ENCODE peak calls at places on chromosomes 11 and 22, in ten cellular contexts. One of them, this sample, is unnamed.

GRCh38 chr11:8098879-8099278 is 17.9 kb downstream of the TUB start:
- DNase-seq in naive B cell: no peak
- DNase-seq in transverse colon: no peak
- DNase-seq in stimulated activated CD8-positive, alpha-beta memory T cell treated with anti-CD3 and anti-CD28 coated beads, Interleukin-4, amount 100 ng/mL, for 1 hour: no peak
- DNase-seq in T1000: no peak
- DNase-seq in AG09309: no peak
- DNase-seq in HTR-8/SVneo: no peak
- DNase-seq in HFF-Myc: no peak
- DNase-seq in hippocampal formation: no peak
- DNase-seq in CD8-positive, alpha-beta T cell: peak; percentile 0
- DNase-seq in this sample: no peak

GRCh38 chr22:26894362-26894761 is 237.0 kb downstream of the MIAT start:
- DNase-seq in naive B cell: no peak
- DNase-seq in transverse colon: no peak
- DNase-seq in stimulated activated CD8-positive, alpha-beta memory T cell treated with anti-CD3 and anti-CD28 coated beads, Interleukin-4, amount 100 ng/mL, for 1 hour: no peak
- DNase-seq in T1000: no peak
- DNase-seq in AG09309: no peak
- DNase-seq in HTR-8/SVneo: no peak
- DNase-seq in HFF-Myc: no peak
- DNase-seq in hippocampal formation: no peak
- DNase-seq in CD8-positive, alpha-beta T cell: no peak
- DNase-seq in this sample: no peak

GRCh38 chr11:129268371-129268770 is 76.2 kb upstream of the ARHGAP32 start:
- DNase-seq in naive B cell: no peak
- DNase-seq in transverse colon: no peak
- DNase-seq in stimulated activated CD8-positive, alpha-beta memory T cell treated with anti-CD3 and anti-CD28 coated beads, Interleukin-4, amount 100 ng/mL, for 1 hour: no peak
- DNase-seq in T1000: no peak
- DNase-seq in AG09309: no peak
- DNase-seq in HTR-8/SVneo: no peak
- DNase-seq in HFF-Myc: no peak
- DNase-seq in hippocampal formation: no peak
- DNase-seq in CD8-positive, alpha-beta T cell: no peak
- DNase-seq in this sample: no peak

GRCh38 chr11:113351490-113351889 is 36.1 kb upstream of the ANKK1 start:
- DNase-seq in naive B cell: no peak
- DNase-seq in transverse colon: no peak
- DNase-seq in stimulated activated CD8-positive, alpha-beta memory T cell treated with anti-CD3 and anti-CD28 coated beads, Interleukin-4, amount 100 ng/mL, for 1 hour: no peak
- DNase-seq in T1000: no peak
- DNase-seq in AG09309: no peak
- DNase-seq in HTR-8/SVneo: no peak
- DNase-seq in HFF-Myc: no peak
- DNase-seq in hippocampal formation: no peak
- DNase-seq in CD8-positive, alpha-beta T cell: no peak
- DNase-seq in this sample: no peak

GRCh38 chr11:46826310-46827044 is 19.6 kb downstream of the CKAP5 start:
- DNase-seq in naive B cell: peak; percentile 69
- DNase-seq in transverse colon: peak; percentile 86
- DNase-seq in stimulated activated CD8-positive, alpha-beta memory T cell treated with anti-CD3 and anti-CD28 coated beads, Interleukin-4, amount 100 ng/mL, for 1 hour: peak; percentile 45
- DNase-seq in T1000: peak; percentile 39
- DNase-seq in AG09309: no peak
- DNase-seq in HTR-8/SVneo: peak; percentile 78
- DNase-seq in HFF-Myc: peak; percentile 33
- DNase-seq in hippocampal formation: peak; percentile 85
- DNase-seq in CD8-positive, alpha-beta T cell: peak; percentile 77
- DNase-seq in this sample: no peak

GRCh38 chr11:45518096-45518852 is 147.1 kb downstream of the CHST1 start:
- DNase-seq in naive B cell: no peak
- DNase-seq in transverse colon: no peak
- DNase-seq in stimulated activated CD8-positive, alpha-beta memory T cell treated with anti-CD3 and anti-CD28 coated beads, Interleukin-4, amount 100 ng/mL, for 1 hour: no peak
- DNase-seq in T1000: no peak
- DNase-seq in AG09309: no peak
- DNase-seq in HTR-8/SVneo: no peak
- DNase-seq in HFF-Myc: no peak
- DNase-seq in hippocampal formation: no peak
- DNase-seq in CD8-positive, alpha-beta T cell: no peak
- DNase-seq in this sample: no peak

GRCh38 chr11:60280412-60280811 is at the start of gene MS4A4A:
- DNase-seq in naive B cell: peak; percentile 71
- DNase-seq in transverse colon: peak; percentile 21
- DNase-seq in stimulated activated CD8-positive, alpha-beta memory T cell treated with anti-CD3 and anti-CD28 coated beads, Interleukin-4, amount 100 ng/mL, for 1 hour: no peak
- DNase-seq in T1000: no peak
- DNase-seq in AG09309: no peak
- DNase-seq in HTR-8/SVneo: no peak
- DNase-seq in HFF-Myc: no peak
- DNase-seq in hippocampal formation: no peak
- DNase-seq in CD8-positive, alpha-beta T cell: no peak
- DNase-seq in this sample: no peak

GRCh38 chr11:102760355-102761035 is 19.9 kb downstream of the MMP10 start:
- DNase-seq in naive B cell: no peak
- DNase-seq in transverse colon: no peak
- DNase-seq in stimulated activated CD8-positive, alpha-beta memory T cell treated with anti-CD3 and anti-CD28 coated beads, Interleukin-4, amount 100 ng/mL, for 1 hour: no peak
- DNase-seq in T1000: no peak
- DNase-seq in AG09309: peak; percentile 97
- DNase-seq in HTR-8/SVneo: peak; percentile 88
- DNase-seq in HFF-Myc: peak; percentile 86
- DNase-seq in hippocampal formation: no peak
- DNase-seq in CD8-positive, alpha-beta T cell: no peak
- DNase-seq in this sample: no peak

GRCh38 chr11:75463106-75463774 is 30.2 kb upstream of the KLHL35 start:
- DNase-seq in naive B cell: no peak
- DNase-seq in transverse colon: no peak
- DNase-seq in stimulated activated CD8-positive, alpha-beta memory T cell treated with anti-CD3 and anti-CD28 coated beads, Interleukin-4, amount 100 ng/mL, for 1 hour: no peak
- DNase-seq in T1000: no peak
- DNase-seq in AG09309: no peak
- DNase-seq in HTR-8/SVneo: no peak
- DNase-seq in HFF-Myc: no peak
- DNase-seq in hippocampal formation: no peak
- DNase-seq in CD8-positive, alpha-beta T cell: no peak
- DNase-seq in this sample: no peak

GRCh38 chr22:44625981-44626687 is 75.9 kb upstream of the PRR5 start:
- DNase-seq in naive B cell: peak; percentile 59
- DNase-seq in transverse colon: peak; percentile 76
- DNase-seq in stimulated activated CD8-positive, alpha-beta memory T cell treated with anti-CD3 and anti-CD28 coated beads, Interleukin-4, amount 100 ng/mL, for 1 hour: peak; percentile 72
- DNase-seq in T1000: peak; percentile 38
- DNase-seq in AG09309: no peak
- DNase-seq in HTR-8/SVneo: peak; percentile 71
- DNase-seq in HFF-Myc: no peak
- DNase-seq in hippocampal formation: peak; percentile 47
- DNase-seq in CD8-positive, alpha-beta T cell: peak; percentile 81
- DNase-seq in this sample: no peak

GRCh38 chr11:33701302-33701701 is 676 bp upstream of the C11orf91 start:
- DNase-seq in naive B cell: no peak
- DNase-seq in transverse colon: no peak
- DNase-seq in stimulated activated CD8-positive, alpha-beta memory T cell treated with anti-CD3 and anti-CD28 coated beads, Interleukin-4, amount 100 ng/mL, for 1 hour: no peak
- DNase-seq in T1000: no peak
- DNase-seq in AG09309: no peak
- DNase-seq in HTR-8/SVneo: no peak
- DNase-seq in HFF-Myc: no peak
- DNase-seq in hippocampal formation: no peak
- DNase-seq in CD8-positive, alpha-beta T cell: no peak
- DNase-seq in this sample: no peak

GRCh38 chr22:31646186-31647019 is 15.6 kb downstream of the PISD start:
- DNase-seq in naive B cell: no peak
- DNase-seq in transverse colon: no peak
- DNase-seq in stimulated activated CD8-positive, alpha-beta memory T cell treated with anti-CD3 and anti-CD28 coated beads, Interleukin-4, amount 100 ng/mL, for 1 hour: no peak
- DNase-seq in T1000: peak; percentile 72
- DNase-seq in AG09309: peak; percentile 99
- DNase-seq in HTR-8/SVneo: peak; percentile 66
- DNase-seq in HFF-Myc: peak; percentile 95
- DNase-seq in hippocampal formation: no peak
- DNase-seq in CD8-positive, alpha-beta T cell: no peak
- DNase-seq in this sample: no peak

GRCh38 chr11:65043881-65044501 is 3.0 kb downstream of the SAC3D1 start:
- DNase-seq in naive B cell: no peak
- DNase-seq in transverse colon: peak; percentile 37
- DNase-seq in stimulated activated CD8-positive, alpha-beta memory T cell treated with anti-CD3 and anti-CD28 coated beads, Interleukin-4, amount 100 ng/mL, for 1 hour: no peak
- DNase-seq in T1000: no peak
- DNase-seq in AG09309: peak; percentile 5
- DNase-seq in HTR-8/SVneo: no peak
- DNase-seq in HFF-Myc: no peak
- DNase-seq in hippocampal formation: peak; percentile 18
- DNase-seq in CD8-positive, alpha-beta T cell: no peak
- DNase-seq in this sample: no peak

GRCh38 chr22:45818130-45819085 is 146.8 kb downstream of the ATXN10 start:
- DNase-seq in naive B cell: no peak
- DNase-seq in transverse colon: no peak
- DNase-seq in stimulated activated CD8-positive, alpha-beta memory T cell treated with anti-CD3 and anti-CD28 coated beads, Interleukin-4, amount 100 ng/mL, for 1 hour: no peak
- DNase-seq in T1000: no peak
- DNase-seq in AG09309: no peak
- DNase-seq in HTR-8/SVneo: no peak
- DNase-seq in HFF-Myc: no peak
- DNase-seq in hippocampal formation: peak; percentile 65
- DNase-seq in CD8-positive, alpha-beta T cell: no peak
- DNase-seq in this sample: no peak

GRCh38 chr11:72631806-72632731 is 42.2 kb downstream of the PDE2A start:
- DNase-seq in naive B cell: no peak
- DNase-seq in transverse colon: no peak
- DNase-seq in stimulated activated CD8-positive, alpha-beta memory T cell treated with anti-CD3 and anti-CD28 coated beads, Interleukin-4, amount 100 ng/mL, for 1 hour: no peak
- DNase-seq in T1000: no peak
- DNase-seq in AG09309: no peak
- DNase-seq in HTR-8/SVneo: no peak
- DNase-seq in HFF-Myc: no peak
- DNase-seq in hippocampal formation: peak; percentile 74
- DNase-seq in CD8-positive, alpha-beta T cell: no peak
- DNase-seq in this sample: no peak

GRCh38 chr22:44685384-44686056 is 16.5 kb upstream of the PRR5 start:
- DNase-seq in naive B cell: peak; percentile 24
- DNase-seq in transverse colon: peak; percentile 72
- DNase-seq in stimulated activated CD8-positive, alpha-beta memory T cell treated with anti-CD3 and anti-CD28 coated beads, Interleukin-4, amount 100 ng/mL, for 1 hour: peak; percentile 69
- DNase-seq in T1000: no peak
- DNase-seq in AG09309: no peak
- DNase-seq in HTR-8/SVneo: no peak
- DNase-seq in HFF-Myc: peak; percentile 78
- DNase-seq in hippocampal formation: no peak
- DNase-seq in CD8-positive, alpha-beta T cell: peak; percentile 82
- DNase-seq in this sample: no peak

GRCh38 chr11:120536797-120537169 is 25.2 kb downstream of the GRIK4 start:
- DNase-seq in naive B cell: no peak
- DNase-seq in transverse colon: no peak
- DNase-seq in stimulated activated CD8-positive, alpha-beta memory T cell treated with anti-CD3 and anti-CD28 coated beads, Interleukin-4, amount 100 ng/mL, for 1 hour: no peak
- DNase-seq in T1000: no peak
- DNase-seq in AG09309: no peak
- DNase-seq in HTR-8/SVneo: no peak
- DNase-seq in HFF-Myc: no peak
- DNase-seq in hippocampal formation: no peak
- DNase-seq in CD8-positive, alpha-beta T cell: no peak
- DNase-seq in this sample: no peak

GRCh38 chr22:28711820-28712777 is 29.5 kb downstream of the CHEK2 start:
- DNase-seq in naive B cell: no peak
- DNase-seq in transverse colon: no peak
- DNase-seq in stimulated activated CD8-positive, alpha-beta memory T cell treated with anti-CD3 and anti-CD28 coated beads, Interleukin-4, amount 100 ng/mL, for 1 hour: no peak
- DNase-seq in T1000: peak; percentile 7
- DNase-seq in AG09309: peak; percentile 95
- DNase-seq in HTR-8/SVneo: peak; percentile 64
- DNase-seq in HFF-Myc: peak; percentile 79
- DNase-seq in hippocampal formation: no peak
- DNase-seq in CD8-positive, alpha-beta T cell: no peak
- DNase-seq in this sample: no peak

GRCh38 chr11:62245271-62245753 is 3.3 kb downstream of the SCGB1D2 start:
- DNase-seq in naive B cell: no peak
- DNase-seq in transverse colon: no peak
- DNase-seq in stimulated activated CD8-positive, alpha-beta memory T cell treated with anti-CD3 and anti-CD28 coated beads, Interleukin-4, amount 100 ng/mL, for 1 hour: no peak
- DNase-seq in T1000: no peak
- DNase-seq in AG09309: no peak
- DNase-seq in HTR-8/SVneo: no peak
- DNase-seq in HFF-Myc: no peak
- DNase-seq in hippocampal formation: no peak
- DNase-seq in CD8-positive, alpha-beta T cell: no peak
- DNase-seq in this sample: no peak

GRCh38 chr11:71283960-71284359 is 31.6 kb upstream of the SHANK2 start:
- DNase-seq in naive B cell: no peak
- DNase-seq in transverse colon: peak; percentile 92
- DNase-seq in stimulated activated CD8-positive, alpha-beta memory T cell treated with anti-CD3 and anti-CD28 coated beads, Interleukin-4, amount 100 ng/mL, for 1 hour: no peak
- DNase-seq in T1000: no peak
- DNase-seq in AG09309: no peak
- DNase-seq in HTR-8/SVneo: no peak
- DNase-seq in HFF-Myc: no peak
- DNase-seq in hippocampal formation: no peak
- DNase-seq in CD8-positive, alpha-beta T cell: no peak
- DNase-seq in this sample: no peak

GRCh38 chr22:20646906-20647305 is 127.0 kb upstream of the SERPIND1 start:
- DNase-seq in naive B cell: no peak
- DNase-seq in transverse colon: no peak
- DNase-seq in stimulated activated CD8-positive, alpha-beta memory T cell treated with anti-CD3 and anti-CD28 coated beads, Interleukin-4, amount 100 ng/mL, for 1 hour: no peak
- DNase-seq in T1000: no peak
- DNase-seq in AG09309: no peak
- DNase-seq in HTR-8/SVneo: no peak
- DNase-seq in HFF-Myc: no peak
- DNase-seq in hippocampal formation: no peak
- DNase-seq in CD8-positive, alpha-beta T cell: no peak
- DNase-seq in this sample: no peak

GRCh38 chr22:25942989-25943411 is 201.0 kb downstream of the MYO18B start:
- DNase-seq in naive B cell: no peak
- DNase-seq in transverse colon: no peak
- DNase-seq in stimulated activated CD8-positive, alpha-beta memory T cell treated with anti-CD3 and anti-CD28 coated beads, Interleukin-4, amount 100 ng/mL, for 1 hour: no peak
- DNase-seq in T1000: no peak
- DNase-seq in AG09309: no peak
- DNase-seq in HTR-8/SVneo: no peak
- DNase-seq in HFF-Myc: no peak
- DNase-seq in hippocampal formation: peak; percentile 62
- DNase-seq in CD8-positive, alpha-beta T cell: no peak
- DNase-seq in this sample: no peak

GRCh38 chr11:76564400-76564799 is 106.1 kb downstream of the LRRC32 start:
- DNase-seq in naive B cell: no peak
- DNase-seq in transverse colon: no peak
- DNase-seq in stimulated activated CD8-positive, alpha-beta memory T cell treated with anti-CD3 and anti-CD28 coated beads, Interleukin-4, amount 100 ng/mL, for 1 hour: no peak
- DNase-seq in T1000: no peak
- DNase-seq in AG09309: no peak
- DNase-seq in HTR-8/SVneo: no peak
- DNase-seq in HFF-Myc: no peak
- DNase-seq in hippocampal formation: no peak
- DNase-seq in CD8-positive, alpha-beta T cell: no peak
- DNase-seq in this sample: no peak

GRCh38 chr22:39927544-39927943 is 26.7 kb downstream of the GRAP2 start:
- DNase-seq in naive B cell: no peak
- DNase-seq in transverse colon: no peak
- DNase-seq in stimulated activated CD8-positive, alpha-beta memory T cell treated with anti-CD3 and anti-CD28 coated beads, Interleukin-4, amount 100 ng/mL, for 1 hour: no peak
- DNase-seq in T1000: no peak
- DNase-seq in AG09309: no peak
- DNase-seq in HTR-8/SVneo: no peak
- DNase-seq in HFF-Myc: no peak
- DNase-seq in hippocampal formation: no peak
- DNase-seq in CD8-positive, alpha-beta T cell: no peak
- DNase-seq in this sample: no peak

GRCh38 chr11:119724956-119725355 is 4.0 kb downstream of the NECTIN1 start:
- DNase-seq in naive B cell: no peak
- DNase-seq in transverse colon: no peak
- DNase-seq in stimulated activated CD8-positive, alpha-beta memory T cell treated with anti-CD3 and anti-CD28 coated beads, Interleukin-4, amount 100 ng/mL, for 1 hour: no peak
- DNase-seq in T1000: no peak
- DNase-seq in AG09309: no peak
- DNase-seq in HTR-8/SVneo: no peak
- DNase-seq in HFF-Myc: no peak
- DNase-seq in hippocampal formation: no peak
- DNase-seq in CD8-positive, alpha-beta T cell: no peak
- DNase-seq in this sample: no peak

GRCh38 chr11:100576044-100577021 is 110.8 kb upstream of the ARHGAP42 start:
- DNase-seq in naive B cell: peak; percentile 49
- DNase-seq in transverse colon: no peak
- DNase-seq in stimulated activated CD8-positive, alpha-beta memory T cell treated with anti-CD3 and anti-CD28 coated beads, Interleukin-4, amount 100 ng/mL, for 1 hour: no peak
- DNase-seq in T1000: no peak
- DNase-seq in AG09309: peak; percentile 34
- DNase-seq in HTR-8/SVneo: peak; percentile 51
- DNase-seq in HFF-Myc: no peak
- DNase-seq in hippocampal formation: no peak
- DNase-seq in CD8-positive, alpha-beta T cell: no peak
- DNase-seq in this sample: no peak

GRCh38 chr22:37898441-37899181 is 7.5 kb upstream of the MICALL1 start:
- DNase-seq in naive B cell: no peak
- DNase-seq in transverse colon: no peak
- DNase-seq in stimulated activated CD8-positive, alpha-beta memory T cell treated with anti-CD3 and anti-CD28 coated beads, Interleukin-4, amount 100 ng/mL, for 1 hour: no peak
- DNase-seq in T1000: no peak
- DNase-seq in AG09309: no peak
- DNase-seq in HTR-8/SVneo: no peak
- DNase-seq in HFF-Myc: no peak
- DNase-seq in hippocampal formation: peak; percentile 75
- DNase-seq in CD8-positive, alpha-beta T cell: no peak
- DNase-seq in this sample: no peak

GRCh38 chr11:124674168-124674517 is 439 bp downstream of the SPA17 start:
- DNase-seq in naive B cell: no peak
- DNase-seq in transverse colon: no peak
- DNase-seq in stimulated activated CD8-positive, alpha-beta memory T cell treated with anti-CD3 and anti-CD28 coated beads, Interleukin-4, amount 100 ng/mL, for 1 hour: no peak
- DNase-seq in T1000: no peak
- DNase-seq in AG09309: no peak
- DNase-seq in HTR-8/SVneo: no peak
- DNase-seq in HFF-Myc: no peak
- DNase-seq in hippocampal formation: no peak
- DNase-seq in CD8-positive, alpha-beta T cell: no peak
- DNase-seq in this sample: no peak

This sample was measured in esophagus squamous epithelium.